ENCODE peak calls at places on chromosome 13, in six cellular contexts. One of them, this sample, is unnamed.
A peak's percentile ranks its signal among the peaks of the same experiment; 100 is the strongest.

GRCh38 chr13:110944121-110944967 is 29.5 kb upstream of the ANKRD10 start:
- DNase-seq in CD4-positive, CD25-positive, alpha-beta regulatory T cell: peak; percentile 14
- DNase-seq in adrenal gland: no peak
- DNase-seq in psoas muscle: peak; percentile 35
- DNase-seq in effector memory CD4-positive, alpha-beta T cell: no peak
- DNase-seq in thoracic aorta: no peak
- DNase-seq in this sample: no peak

GRCh38 chr13:30159446-30159839 is 147.9 kb downstream of the KATNAL1 start:
- DNase-seq in CD4-positive, CD25-positive, alpha-beta regulatory T cell: no peak
- DNase-seq in adrenal gland: no peak
- DNase-seq in psoas muscle: no peak
- DNase-seq in effector memory CD4-positive, alpha-beta T cell: no peak
- DNase-seq in thoracic aorta: no peak
- DNase-seq in this sample: peak; percentile 54

GRCh38 chr13:76853481-76853880 is 32.7 kb downstream of the KCTD12 start:
- DNase-seq in CD4-positive, CD25-positive, alpha-beta regulatory T cell: no peak
- DNase-seq in adrenal gland: no peak
- DNase-seq in psoas muscle: no peak
- DNase-seq in effector memory CD4-positive, alpha-beta T cell: no peak
- DNase-seq in thoracic aorta: no peak
- DNase-seq in this sample: no peak

GRCh38 chr13:100872761-100873160 is 198.2 kb upstream of the TMTC4 start:
- DNase-seq in CD4-positive, CD25-positive, alpha-beta regulatory T cell: no peak
- DNase-seq in adrenal gland: no peak
- DNase-seq in psoas muscle: no peak
- DNase-seq in effector memory CD4-positive, alpha-beta T cell: no peak
- DNase-seq in thoracic aorta: no peak
- DNase-seq in this sample: no peak

GRCh38 chr13:27926644-27927434 is 7.0 kb downstream of the PDX1 start:
- DNase-seq in CD4-positive, CD25-positive, alpha-beta regulatory T cell: no peak
- DNase-seq in adrenal gland: no peak
- DNase-seq in psoas muscle: no peak
- DNase-seq in effector memory CD4-positive, alpha-beta T cell: no peak
- DNase-seq in thoracic aorta: no peak
- DNase-seq in this sample: no peak

GRCh38 chr13:98265669-98266551 is 88.8 kb upstream of the RNF113B start:
- DNase-seq in CD4-positive, CD25-positive, alpha-beta regulatory T cell: no peak
- DNase-seq in adrenal gland: peak; percentile 83
- DNase-seq in psoas muscle: no peak
- DNase-seq in effector memory CD4-positive, alpha-beta T cell: no peak
- DNase-seq in thoracic aorta: no peak
- DNase-seq in this sample: no peak

GRCh38 chr13:70162141-70162540 is 53.9 kb upstream of the KLHL1 start:
- DNase-seq in CD4-positive, CD25-positive, alpha-beta regulatory T cell: no peak
- DNase-seq in adrenal gland: no peak
- DNase-seq in psoas muscle: no peak
- DNase-seq in effector memory CD4-positive, alpha-beta T cell: no peak
- DNase-seq in thoracic aorta: no peak
- DNase-seq in this sample: no peak

GRCh38 chr13:21541980-21542379 is 62.0 kb downstream of the MICU2 start:
- DNase-seq in CD4-positive, CD25-positive, alpha-beta regulatory T cell: no peak
- DNase-seq in adrenal gland: no peak
- DNase-seq in psoas muscle: no peak
- DNase-seq in effector memory CD4-positive, alpha-beta T cell: no peak
- DNase-seq in thoracic aorta: no peak
- DNase-seq in this sample: no peak

GRCh38 chr13:34357435-34358232 is 539.7 kb downstream of the RFC3 start:
- DNase-seq in CD4-positive, CD25-positive, alpha-beta regulatory T cell: no peak
- DNase-seq in adrenal gland: peak; percentile 71
- DNase-seq in psoas muscle: no peak
- DNase-seq in effector memory CD4-positive, alpha-beta T cell: no peak
- DNase-seq in thoracic aorta: no peak
- DNase-seq in this sample: no peak

GRCh38 chr13:29471551-29471950 is 123.9 kb downstream of the SLC7A1 start:
- DNase-seq in CD4-positive, CD25-positive, alpha-beta regulatory T cell: no peak
- DNase-seq in adrenal gland: no peak
- DNase-seq in psoas muscle: no peak
- DNase-seq in effector memory CD4-positive, alpha-beta T cell: no peak
- DNase-seq in thoracic aorta: no peak
- DNase-seq in this sample: no peak

DNA sequence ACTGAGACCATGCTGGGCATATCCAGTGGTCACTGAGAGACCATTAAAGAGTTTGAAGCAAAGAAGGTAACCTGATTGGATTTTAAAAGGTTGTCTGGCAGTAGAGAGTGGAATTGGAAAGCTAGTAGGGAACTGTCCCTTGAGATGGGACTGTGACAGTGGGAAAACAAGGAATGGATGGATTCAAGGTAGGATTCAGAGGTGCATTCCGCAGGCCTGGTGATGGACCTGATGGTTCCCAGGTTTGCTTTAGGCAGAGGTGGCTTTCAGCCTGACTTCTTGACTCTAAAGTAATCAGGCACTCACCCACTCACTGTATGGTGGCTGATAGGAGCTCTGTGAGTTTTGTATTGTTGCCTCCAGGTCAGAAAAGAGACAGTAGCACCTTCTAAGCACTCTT is 73.0 kb downstream of the DHRS12 start:
- DNase-seq in CD4-positive, CD25-positive, alpha-beta regulatory T cell: no peak
- DNase-seq in adrenal gland: no peak
- DNase-seq in psoas muscle: no peak
- DNase-seq in effector memory CD4-positive, alpha-beta T cell: no peak
- DNase-seq in thoracic aorta: no peak
- DNase-seq in this sample: no peak
- H3K27ac ChIP-seq in CD4-positive, CD25-positive, alpha-beta regulatory T cell: no peak overlapping the region
- H3K27ac ChIP-seq in adrenal gland: peak overlapping the region; percentile 87
- H3K27ac ChIP-seq in psoas muscle: no peak overlapping the region
- H3K27ac ChIP-seq in effector memory CD4-positive, alpha-beta T cell: no peak overlapping the region
- H3K27ac ChIP-seq in thoracic aorta: peak overlapping the region; percentile 91
- H3K27ac ChIP-seq in this sample: no peak overlapping the region

GRCh38 chr13:82976499-82976898 is 905.8 kb downstream of the SLITRK1 start:
- DNase-seq in CD4-positive, CD25-positive, alpha-beta regulatory T cell: no peak
- DNase-seq in adrenal gland: no peak
- DNase-seq in psoas muscle: no peak
- DNase-seq in effector memory CD4-positive, alpha-beta T cell: no peak
- DNase-seq in thoracic aorta: no peak
- DNase-seq in this sample: no peak
- H3K4me1 ChIP-seq in CD4-positive, CD25-positive, alpha-beta regulatory T cell: no peaks in the 10 kb centered on the region
- H3K4me1 ChIP-seq in adrenal gland: no peaks in the 10 kb centered on the region
- H3K4me1 ChIP-seq in psoas muscle: no peaks in the 10 kb centered on the region
- H3K4me1 ChIP-seq in effector memory CD4-positive, alpha-beta T cell: no peaks in the 10 kb centered on the region
- H3K4me1 ChIP-seq in thoracic aorta: no peaks in the 10 kb centered on the region
- H3K4me1 ChIP-seq in this sample: no peaks in the 10 kb centered on the region

GRCh38 chr13:113489171-113489548 is 1.4 kb downstream of the DCUN1D2 start:
- DNase-seq in CD4-positive, CD25-positive, alpha-beta regulatory T cell: no peak
- DNase-seq in adrenal gland: peak; percentile 53
- DNase-seq in psoas muscle: no peak
- DNase-seq in effector memory CD4-positive, alpha-beta T cell: no peak
- DNase-seq in thoracic aorta: no peak
- DNase-seq in this sample: no peak
- H3K27ac ChIP-seq in CD4-positive, CD25-positive, alpha-beta regulatory T cell: no peak overlapping the region
- H3K27ac ChIP-seq in adrenal gland: peak overlapping the region; percentile 90
- H3K27ac ChIP-seq in psoas muscle: peak overlapping the region; percentile 88
- H3K27ac ChIP-seq in effector memory CD4-positive, alpha-beta T cell: no peak overlapping the region
- H3K27ac ChIP-seq in thoracic aorta: no peak overlapping the region
- H3K27ac ChIP-seq in this sample: no peak overlapping the region

GRCh38 chr13:99629641-99630040 is 128.4 kb downstream of the TM9SF2 start:
- DNase-seq in CD4-positive, CD25-positive, alpha-beta regulatory T cell: no peak
- DNase-seq in adrenal gland: no peak
- DNase-seq in psoas muscle: no peak
- DNase-seq in effector memory CD4-positive, alpha-beta T cell: no peak
- DNase-seq in thoracic aorta: no peak
- DNase-seq in this sample: no peak
- H3K4me1 ChIP-seq in CD4-positive, CD25-positive, alpha-beta regulatory T cell: no peaks in the 10 kb centered on the region
- H3K4me1 ChIP-seq in adrenal gland: no peaks in the 10 kb centered on the region
- H3K4me1 ChIP-seq in psoas muscle: peaks cover 35% of the 10 kb centered on the region
- H3K4me1 ChIP-seq in effector memory CD4-positive, alpha-beta T cell: no peaks in the 10 kb centered on the region
- H3K4me1 ChIP-seq in thoracic aorta: peaks cover 28% of the 10 kb centered on the region
- H3K4me1 ChIP-seq in this sample: no peaks in the 10 kb centered on the region

GRCh38 chr13:52450793-52451116 is 321 bp upstream of the VPS36 start:
- DNase-seq in CD4-positive, CD25-positive, alpha-beta regulatory T cell: no peak
- DNase-seq in adrenal gland: no peak
- DNase-seq in psoas muscle: no peak
- DNase-seq in effector memory CD4-positive, alpha-beta T cell: no peak
- DNase-seq in thoracic aorta: no peak
- DNase-seq in this sample: no peak
- H3K27ac ChIP-seq in CD4-positive, CD25-positive, alpha-beta regulatory T cell: peak overlapping the region; percentile 61
- H3K27ac ChIP-seq in adrenal gland: peak overlapping the region; percentile 97
- H3K27ac ChIP-seq in psoas muscle: peak overlapping the region; percentile 99
- H3K27ac ChIP-seq in effector memory CD4-positive, alpha-beta T cell: no peak overlapping the region
- H3K27ac ChIP-seq in thoracic aorta: no peak overlapping the region
- H3K27ac ChIP-seq in this sample: peak overlapping the region; percentile 48

GRCh38 chr13:48990900-48991299 is 15.2 kb downstream of the FNDC3A start:
- DNase-seq in CD4-positive, CD25-positive, alpha-beta regulatory T cell: no peak
- DNase-seq in adrenal gland: no peak
- DNase-seq in psoas muscle: no peak
- DNase-seq in effector memory CD4-positive, alpha-beta T cell: no peak
- DNase-seq in thoracic aorta: no peak
- DNase-seq in this sample: no peak
- H3K4me1 ChIP-seq in CD4-positive, CD25-positive, alpha-beta regulatory T cell: no peaks in the 10 kb centered on the region
- H3K4me1 ChIP-seq in adrenal gland: no peaks in the 10 kb centered on the region
- H3K4me1 ChIP-seq in psoas muscle: no peaks in the 10 kb centered on the region
- H3K4me1 ChIP-seq in effector memory CD4-positive, alpha-beta T cell: no peaks in the 10 kb centered on the region
- H3K4me1 ChIP-seq in thoracic aorta: peaks cover 6% of the 10 kb centered on the region
- H3K4me1 ChIP-seq in this sample: no peaks in the 10 kb centered on the region

DNA sequence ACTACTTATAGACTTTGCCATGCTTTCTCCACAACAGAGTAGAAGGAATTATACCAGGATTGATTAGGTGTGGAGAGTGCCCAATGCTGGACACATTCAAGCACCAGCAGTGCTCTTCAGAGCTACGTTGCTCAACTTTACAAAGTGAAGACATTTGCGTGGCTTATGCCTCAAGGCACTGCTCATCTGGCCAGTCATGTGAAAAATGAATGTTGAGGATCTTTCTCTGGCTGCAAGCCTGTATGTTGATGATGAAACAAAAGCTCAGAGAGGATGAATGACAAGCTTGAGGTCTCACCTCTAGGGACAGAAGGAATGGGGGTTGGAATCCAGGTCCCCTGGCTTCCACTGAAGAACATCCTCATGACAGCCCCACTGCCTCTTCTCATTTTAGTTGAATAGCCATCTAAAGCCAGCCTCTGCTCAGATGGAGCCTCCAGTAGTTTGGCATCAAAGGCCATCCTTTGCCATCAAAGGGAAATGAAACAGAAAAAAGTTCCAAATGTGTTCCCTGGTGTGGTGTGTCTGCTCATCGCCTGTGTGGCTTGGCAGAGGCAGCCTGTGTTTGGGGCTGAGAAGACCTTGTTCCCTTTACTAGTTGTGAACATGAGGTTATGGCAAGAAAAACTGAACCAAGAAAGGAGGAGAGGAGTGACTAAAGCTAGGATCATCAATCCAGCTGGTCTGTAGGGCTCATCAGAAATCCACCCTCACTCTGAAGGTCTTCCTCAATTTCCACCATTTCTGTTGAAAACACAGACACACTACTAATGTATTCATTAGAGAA is 114.0 kb upstream of the KL start:
- DNase-seq in CD4-positive, CD25-positive, alpha-beta regulatory T cell: no peak
- DNase-seq in adrenal gland: no peak
- DNase-seq in psoas muscle: peak; percentile 76
- DNase-seq in effector memory CD4-positive, alpha-beta T cell: no peak
- DNase-seq in thoracic aorta: no peak
- DNase-seq in this sample: no peak
- H3K27ac ChIP-seq in CD4-positive, CD25-positive, alpha-beta regulatory T cell: no peak overlapping the region
- H3K27ac ChIP-seq in adrenal gland: peak overlapping the region; percentile 21
- H3K27ac ChIP-seq in psoas muscle: peak overlapping the region; percentile 46
- H3K27ac ChIP-seq in effector memory CD4-positive, alpha-beta T cell: no peak overlapping the region
- H3K27ac ChIP-seq in thoracic aorta: peak overlapping the region; percentile 65
- H3K27ac ChIP-seq in this sample: no peak overlapping the region

This sample was measured in naive thymus-derived CD4-positive, alpha-beta T cell.